ENCODE peak calls at places on chromosomes 7 and 10, in five cellular contexts. E, M, N, W and C are unnamed samples.

GRCh38 chr7:88200793-88201192 is 19.0 kb downstream of the SRI start:
- DNase-seq in W (peak; percentile 38), E (peak; percentile 71), M (no peak), N (no peak), C (no peak)

GRCh38 chr10:90462761-90463160 is 395.1 kb downstream of the HTR7 start:
- DNase-seq in E (no peak), N (no peak), W (no peak), M (no peak), C (no peak)

GRCh38 chr10:28291881-28292297 is 11.0 kb downstream of the MPP7 start:
- DNase-seq in W (no peak), E (no peak), N (no peak), M (peak; percentile 90), C (peak; percentile 89)

GRCh38 chr7:36535866-36536664 is 146.4 kb downstream of the ANLN start:
- DNase-seq in M (peak; percentile 86), E (no peak), W (no peak), N (no peak), C (no peak)

GRCh38 chr10:94607111-94607510 is 61.5 kb downstream of the HELLS start:
- DNase-seq in W (no peak), M (no peak), N (no peak), E (no peak), C (no peak)

GRCh38 chr10:132397671-132398565 is 918 bp downstream of the PWWP2B start:
- DNase-seq in N (peak; percentile 48), E (peak; percentile 54), M (peak; percentile 70), W (no peak), C (peak; percentile 99)

GRCh38 chr7:115070311-115070710 is 148.4 kb downstream of the MDFIC start:
- DNase-seq in W (no peak), M (peak; percentile 6), E (no peak), N (no peak), C (no peak)

GRCh38 chr7:153886506-153887391 is 165.4 kb upstream of the DPP6 start:
- DNase-seq in E (no peak), N (no peak), M (peak; percentile 0), W (peak; percentile 63), C (no peak)

GRCh38 chr7:86320341-86320740 is 323.4 kb upstream of the GRM3 start:
- DNase-seq in N (no peak), E (no peak), M (no peak), W (no peak), C (no peak)

GRCh38 chr10:48509061-48509772 is 95.7 kb downstream of the ARHGAP22 start:
- DNase-seq in M (no peak), W (no peak), N (no peak), E (no peak), C (peak; percentile 57)

GRCh38 chr10:30974355-30974754 is 57.3 kb downstream of the ZNF438 start:
- DNase-seq in N (no peak), E (no peak), M (no peak), W (no peak), C (no peak)

GRCh38 chr7:72078301-72078700 is 333.8 kb downstream of the CALN1 start:
- DNase-seq in W (no peak), M (no peak), N (no peak), E (no peak), C (peak; percentile 22)

GRCh38 chr7:36652431-36652830 is 71.9 kb downstream of the AOAH start:
- DNase-seq in E (no peak), W (no peak), N (no peak), M (no peak), C (no peak)

GRCh38 chr10:129958686-129959543 is 5.2 kb downstream of the EBF3 start:
- DNase-seq in W (peak; percentile 70), E (peak; percentile 72), M (no peak), N (no peak), C (peak; percentile 92)

GRCh38 chr7:121605297-121605640 is 209.2 kb upstream of the FAM3C start:
- DNase-seq in W (no peak), N (no peak), M (peak; percentile 46), E (no peak), C (no peak)

GRCh38 chr10:92832121-92832520 is 16.2 kb upstream of the EXOC6 start:
- DNase-seq in W (no peak), E (no peak), N (no peak), M (no peak), C (no peak)

GRCh38 chr7:141785711-141786552 is 4.1 kb upstream of the TAS2R5 start:
- DNase-seq in E (peak; percentile 76), N (peak; percentile 61), W (peak; percentile 70), M (peak; percentile 39), C (peak; percentile 88)

GRCh38 chr10:59283456-59284082 is 78.8 kb downstream of the FAM13C start:
- DNase-seq in M (peak; percentile 32), W (peak; percentile 20), E (peak; percentile 21), N (no peak), C (no peak)

GRCh38 chr10:70564901-70565351 is 37.6 kb downstream of the PRF1 start:
- DNase-seq in E (no peak), N (peak; percentile 63), M (no peak), W (no peak), C (peak; percentile 77)

DNA sequence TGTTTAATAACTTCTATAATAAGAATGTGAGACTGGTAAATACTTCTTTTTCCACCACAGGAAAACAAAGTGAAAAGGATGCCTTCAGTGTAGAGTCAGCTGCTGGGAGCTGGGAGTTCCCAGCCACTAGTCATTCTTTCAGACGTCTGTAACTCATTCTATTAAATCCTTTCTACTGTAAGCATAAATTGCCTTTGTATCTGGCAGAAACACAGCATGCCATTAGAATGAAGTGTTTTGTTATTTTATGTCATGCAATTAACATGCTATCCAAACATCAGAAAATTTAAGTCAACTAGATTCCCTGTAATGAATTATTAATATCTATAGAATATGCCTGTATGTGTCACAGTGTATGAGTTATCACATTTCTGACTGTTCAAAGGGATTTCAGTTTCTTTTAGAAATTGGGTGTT is 14.3 kb downstream of the BPGM start:
- DNase-seq in W (no peak), M (peak; percentile 83), N (no peak), E (no peak), C (peak; percentile 52)
- H3K79me2 ChIP-seq in W (no peaks in the 10 kb centered on the region), M (peaks cover 5% of the 10 kb centered on the region), N (no peaks in the 10 kb centered on the region), E (peaks cover 8% of the 10 kb centered on the region), C (peaks cover 77% of the 10 kb centered on the region)

GRCh38 chr10:103466734-103467133 is 8.0 kb upstream of the CALHM1 start:
- DNase-seq in E (no peak), W (peak; percentile 43), N (no peak), M (no peak), C (peak; percentile 37)
- H3K4me1 ChIP-seq in E (no peaks in the 10 kb centered on the region), W (peaks cover 3% of the 10 kb centered on the region), N (peaks cover 74% of the 10 kb centered on the region), M (peaks cover 1% of the 10 kb centered on the region), C (no peaks in the 10 kb centered on the region)

GRCh38 chr7:9125246-9125645 is 691.8 kb downstream of the NXPH1 start:
- DNase-seq in E (no peak), W (no peak), N (no peak), M (no peak), C (no peak)

GRCh38 chr7:9124320-9124719 is 690.9 kb downstream of the NXPH1 start:
- DNase-seq in W (no peak), M (no peak), E (no peak), N (no peak), C (no peak)

GRCh38 chr7:9127901-9128300 is 694.5 kb downstream of the NXPH1 start:
- DNase-seq in E (no peak), W (no peak), M (no peak), N (no peak), C (no peak)
- H3K4me2 ChIP-seq in E (no peak overlapping the region), W (no peak overlapping the region), M (no peak overlapping the region), N (no peak overlapping the region), C (no peak overlapping the region)

GRCh38 chr10:100349087-100349486 is 2.1 kb downstream of the SCD start:
- DNase-seq in N (no peak), M (no peak), W (no peak), E (no peak), C (no peak)

GRCh38 chr10:100348389-100348927 is 1.4 kb downstream of the SCD start:
- DNase-seq in W (no peak), M (peak; percentile 37), E (no peak), N (no peak), C (peak; percentile 76)

GRCh38 chr10:100349672-100350071 is 2.6 kb downstream of the SCD start:
- DNase-seq in E (no peak), N (no peak), W (no peak), M (no peak), C (no peak)

GRCh38 chr10:100353770-100354485 is 6.9 kb downstream of the SCD start:
- DNase-seq in N (no peak), E (no peak), W (no peak), M (no peak), C (no peak)

DNA sequence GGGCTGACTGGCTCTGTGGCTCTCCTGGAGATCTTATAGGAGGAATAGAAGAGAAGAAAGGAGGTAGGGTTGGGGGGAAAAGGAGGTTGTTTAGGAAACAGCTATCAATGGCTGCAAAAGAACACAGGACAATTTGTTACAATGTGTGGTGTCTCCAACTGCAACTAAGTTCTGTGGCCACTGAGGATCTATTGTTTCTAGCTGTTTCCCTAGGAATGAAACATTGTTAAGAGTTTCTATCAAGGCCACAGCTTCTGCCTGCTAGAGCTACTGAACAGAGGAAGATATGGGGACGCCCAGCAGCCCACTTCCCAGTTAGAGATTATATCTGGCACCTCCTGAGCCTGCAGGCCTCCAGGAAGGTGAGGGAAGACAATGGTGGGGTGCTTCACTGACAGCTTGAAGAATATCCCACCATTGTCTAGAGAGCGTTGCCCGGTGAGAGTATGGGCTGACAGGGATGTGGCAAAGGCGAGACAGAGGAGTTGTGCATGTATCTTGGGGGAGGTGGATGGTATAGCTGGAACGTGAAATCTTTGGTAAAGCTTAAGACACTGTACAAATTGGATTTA is 4.0 kb downstream of the SCD start:
- DNase-seq in E (no peak), W (peak; percentile 57), N (no peak), M (no peak), C (no peak)
- H3K79me2 ChIP-seq in E (peaks cover 93% of the 10 kb centered on the region), W (peaks cover 73% of the 10 kb centered on the region), N (peaks cover 55% of the 10 kb centered on the region), M (peaks cover 89% of the 10 kb centered on the region), C (peaks cover 38% of the 10 kb centered on the region)

GRCh38 chr10:79487296-79488194 is 24.8 kb upstream of the EIF5AL1 start:
- DNase-seq in M (peak; percentile 23), W (peak; percentile 96), E (peak; percentile 94), N (peak; percentile 56), C (peak; percentile 71)
- H3K4me1 ChIP-seq in M (peaks cover 22% of the 10 kb centered on the region), W (peaks cover 2% of the 10 kb centered on the region), E (peaks cover under 1% of the 10 kb centered on the region), N (no peaks in the 10 kb centered on the region), C (peaks cover 32% of the 10 kb centered on the region)

GRCh38 chr10:24451325-24451820 is 242.4 kb downstream of the KIAA1217 start:
- DNase-seq in W (no peak), E (peak; percentile 43), M (no peak), N (no peak), C (no peak)

GRCh38 chr10:24446739-24447138 is 237.8 kb downstream of the KIAA1217 start:
- DNase-seq in M (peak; percentile 69), E (no peak), N (no peak), W (no peak), C (peak; percentile 84)

GRCh38 chr10:24448351-24449009 is 239.5 kb downstream of the KIAA1217 start:
- DNase-seq in N (no peak), E (no peak), W (no peak), M (peak; percentile 36), C (no peak)

GRCh38 chr10:24449769-24450310 is 240.9 kb downstream of the KIAA1217 start:
- DNase-seq in W (no peak), M (no peak), E (no peak), N (no peak), C (no peak)

DNA sequence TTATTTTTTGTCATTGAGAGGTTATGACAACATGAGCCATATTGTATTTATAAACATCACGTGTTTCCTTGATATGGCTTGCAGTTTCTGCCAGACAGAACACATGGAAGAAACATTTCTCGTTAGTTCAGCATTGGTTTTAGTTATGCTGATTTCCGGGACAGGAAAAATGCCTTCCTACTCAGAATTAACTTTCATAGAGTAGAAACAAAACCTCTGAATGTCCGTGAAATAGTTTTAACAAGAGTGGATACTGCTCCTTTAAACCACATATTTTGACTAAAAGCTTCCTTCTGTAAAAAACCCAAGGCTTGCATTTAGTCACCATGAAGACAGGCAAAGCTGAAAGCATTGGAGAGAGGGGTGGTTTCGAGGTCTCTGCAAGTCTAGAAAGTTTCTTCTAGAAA is 240.4 kb downstream of the KIAA1217 start:
- DNase-seq in M (peak; percentile 35), N (no peak), W (no peak), E (no peak), C (no peak)
- H3K4me2 ChIP-seq in M (peak overlapping the region; percentile 62), N (no peak overlapping the region), W (no peak overlapping the region), E (no peak overlapping the region), C (peak overlapping the region; percentile 89)